ENCODE peak calls at places on chromosome 4, in seven cellular contexts. H, E, W, M, I, N and F are unnamed samples.

GRCh38 chr4:113607147-113607720 is 154.3 kb downstream of the CAMK2D start:
- DNase-seq in E (no peak), H (no peak), I (no peak), N (no peak), M (no peak), W (no peak), F (no peak)

GRCh38 chr4:110735691-110736090 is 112.8 kb upstream of the PITX2 start:
- DNase-seq in I (no peak), M (no peak), E (peak; percentile 3), W (no peak), H (no peak), N (no peak), F (no peak)

GRCh38 chr4:7214359-7214758 is 22.0 kb downstream of the SORCS2 start:
- DNase-seq in E (no peak), N (peak; percentile 10), H (no peak), W (no peak), I (no peak), M (no peak), F (no peak)

GRCh38 chr4:1604181-1604705 is 79.9 kb downstream of the FAM53A start:
- DNase-seq in H (no peak), W (no peak), E (no peak), M (no peak), I (peak; percentile 10), N (no peak), F (no peak)

GRCh38 chr4:26372525-26373172 is 51.8 kb downstream of the RBPJ start:
- DNase-seq in I (peak; percentile 77), M (no peak), E (peak; percentile 77), H (no peak), W (no peak), N (peak; percentile 84), F (peak; percentile 76)

GRCh38 chr4:74133786-74134499 is 24.0 kb upstream of the MTHFD2L start:
- DNase-seq in H (peak; percentile 48), N (peak; percentile 91), I (peak; percentile 98), M (peak; percentile 81), W (peak; percentile 72), E (peak; percentile 97), F (peak; percentile 71)

GRCh38 chr4:14864365-14864762 is 137.9 kb upstream of the CPEB2 start:
- DNase-seq in M (no peak), H (no peak), E (no peak), W (no peak), I (no peak), N (no peak), F (no peak)

GRCh38 chr4:82201303-82201702 is 172.5 kb downstream of the HNRNPD start:
- DNase-seq in W (no peak), H (no peak), E (peak; percentile 1), I (peak; percentile 14), M (peak; percentile 42), N (peak; percentile 29), F (no peak)

GRCh38 chr4:118770741-118771187 is 65.2 kb downstream of the SEC24D start:
- DNase-seq in H (no peak), I (no peak), N (no peak), E (no peak), W (no peak), M (no peak), F (no peak)

GRCh38 chr4:1856071-1856919 is at the start of gene LETM1:
- DNase-seq in M (peak; percentile 96), W (peak; percentile 95), I (peak; percentile 92), H (peak; percentile 96), N (peak; percentile 97), E (peak; percentile 96), F (peak; percentile 69)

GRCh38 chr4:94168321-94168720 is 39.3 kb upstream of the SMARCAD1 start:
- DNase-seq in N (no peak), M (no peak), I (no peak), W (no peak), E (no peak), H (no peak), F (no peak)

GRCh38 chr4:75708218-75708691 is 16.1 kb upstream of the USO1 start:
- DNase-seq in E (no peak), M (no peak), I (no peak), N (no peak), W (no peak), H (no peak), F (no peak)

GRCh38 chr4:124079174-124079780 is 633.3 kb downstream of the ANKRD50 start:
- DNase-seq in W (no peak), H (no peak), I (peak; percentile 57), N (peak; percentile 21), M (no peak), E (peak; percentile 58), F (no peak)

GRCh38 chr4:182303847-182304246 is 60.6 kb downstream of the TENM3 start:
- DNase-seq in E (no peak), N (no peak), H (no peak), M (no peak), I (no peak), W (no peak), F (no peak)

GRCh38 chr4:172393220-172393619 is 580.0 kb downstream of the GALNTL6 start:
- DNase-seq in H (no peak), E (no peak), N (no peak), W (no peak), M (no peak), I (no peak), F (no peak)

GRCh38 chr4:48899950-48900349 is 6.6 kb downstream of the OCIAD2 start:
- DNase-seq in W (no peak), M (no peak), E (peak; percentile 82), N (peak; percentile 86), I (peak; percentile 26), H (no peak), F (no peak)

GRCh38 chr4:80811413-80811812 is 219.1 kb upstream of the BMP3 start:
- DNase-seq in N (no peak), W (no peak), M (no peak), H (no peak), I (no peak), E (no peak), F (no peak)

GRCh38 chr4:118367872-118368271 is 15.1 kb upstream of the PRSS12 start:
- DNase-seq in E (no peak), I (no peak), M (no peak), W (no peak), N (no peak), H (no peak), F (no peak)

GRCh38 chr4:140296871-140297570 is 76.4 kb upstream of the SCOC start:
- DNase-seq in N (no peak), W (no peak), E (no peak), M (no peak), H (no peak), I (no peak), F (no peak)

GRCh38 chr4:133151681-133152329 is 2.7 kb downstream of the PCDH10 start:
- DNase-seq in H (no peak), I (no peak), N (peak; percentile 46), W (peak; percentile 73), E (peak; percentile 52), M (no peak), F (no peak)
- TF ChIP-seq CTCF in H (no peak), I (no peak), N (peak; percentile 37), W (peak; percentile 61), E (no peak), M (no peak), F (no peak)

DNA sequence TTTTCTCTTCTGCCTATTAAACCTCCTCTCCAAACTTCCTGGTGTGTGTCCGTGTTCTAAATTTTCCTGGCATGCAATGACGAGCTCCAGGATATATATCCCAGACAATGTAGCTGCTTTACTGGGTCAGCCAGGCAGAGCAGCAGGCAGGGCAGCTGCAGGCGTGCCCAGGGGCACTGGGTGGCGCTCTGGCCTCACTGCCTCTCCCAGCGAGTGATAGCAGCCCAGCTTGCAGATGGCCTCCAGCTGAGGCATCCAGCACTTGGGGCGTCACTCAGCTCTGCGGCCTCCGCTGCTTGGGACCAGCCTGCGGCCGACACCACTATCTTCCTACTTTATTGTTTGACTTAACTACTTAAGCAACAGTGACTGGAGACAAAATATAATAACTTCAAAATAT is 23.0 kb upstream of the UBA6 start:
- DNase-seq in H (no peak), N (no peak), M (no peak), I (no peak), W (peak; percentile 82), E (no peak), F (no peak)
- TF ChIP-seq CTCF in H (no peak), N (no peak), M (no peak), I (no peak), W (peak; percentile 70), E (no peak), F (peak; percentile 23)

GRCh38 chr4:97152159-97152558 is 991.1 kb downstream of the STPG2 start:
- DNase-seq in W (no peak), M (no peak), E (no peak), I (no peak), H (no peak), N (no peak), F (no peak)

GRCh38 chr4:97150966-97151365 is 992.3 kb downstream of the STPG2 start:
- DNase-seq in W (no peak), E (no peak), M (no peak), N (no peak), I (no peak), H (no peak), F (no peak)

DNA sequence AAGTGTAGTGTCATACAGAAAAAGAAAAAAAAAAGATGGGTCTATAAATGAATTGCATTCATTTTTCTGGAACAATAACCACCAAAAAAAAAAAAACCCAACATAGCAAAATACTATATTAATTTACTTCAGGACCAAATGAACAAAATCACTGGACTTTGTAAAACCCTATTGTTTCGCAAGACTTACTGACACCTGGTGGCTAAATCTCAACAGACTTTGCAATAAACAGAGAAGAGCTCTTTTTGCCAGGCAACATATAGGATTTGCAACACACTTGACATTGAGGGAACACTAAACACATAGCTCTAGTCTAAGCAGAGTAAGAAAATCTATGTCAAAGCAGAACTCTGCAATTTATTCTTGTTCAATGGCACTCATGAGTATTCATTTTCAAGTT is 990.2 kb downstream of the STPG2 start:
- DNase-seq in I (no peak), H (no peak), M (no peak), E (peak; percentile 22), N (peak; percentile 41), W (no peak), F (no peak)
- TF ChIP-seq CTCF in I (no peak), H (no peak), M (peak; percentile 14), E (peak; percentile 10), N (peak; percentile 24), W (peak; percentile 71), F (no peak)

GRCh38 chr4:120723986-120724385 is 198.5 kb downstream of the PRDM5 start:
- DNase-seq in I (peak; percentile 21), E (peak; percentile 12), M (no peak), W (no peak), N (no peak), H (no peak), F (no peak)
- TF ChIP-seq CTCF in I (no peak), E (no peak), M (no peak), W (no peak), N (no peak), H (no peak), F (no peak)

GRCh38 chr4:22410645-22411247 is 105.1 kb downstream of the ADGRA3 start:
- DNase-seq in M (no peak), I (peak; percentile 48), W (no peak), H (no peak), N (peak; percentile 37), E (peak; percentile 36), F (no peak)
- TF ChIP-seq CTCF in M (peak; percentile 45), I (peak; percentile 51), W (peak; percentile 75), H (peak; percentile 64), N (peak; percentile 36), E (peak; percentile 48), F (peak; percentile 23)

DNA sequence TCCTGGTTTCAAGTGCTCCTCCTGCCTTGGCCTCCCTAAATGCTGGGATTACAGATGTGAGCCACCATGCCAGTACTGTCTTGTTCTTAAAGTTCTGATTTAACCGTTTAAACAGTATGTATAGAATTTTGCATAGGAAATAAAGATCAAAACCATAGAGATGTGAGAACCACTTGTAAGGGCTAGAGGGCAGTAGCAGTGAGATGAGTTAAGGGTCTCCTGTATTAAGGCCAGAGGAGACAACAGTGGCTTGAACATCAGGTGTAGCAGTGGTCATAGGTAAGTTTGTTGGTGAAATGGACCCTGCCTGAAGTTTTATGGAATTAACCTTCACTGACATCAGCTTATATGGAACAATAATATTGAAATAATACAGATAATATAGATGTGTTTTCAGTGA is 155.7 kb downstream of the SLC4A4 start:
- DNase-seq in E (no peak), H (no peak), W (no peak), N (no peak), I (no peak), M (no peak), F (no peak)
- TF ChIP-seq CTCF in E (peak; percentile 7), H (no peak), W (peak; percentile 45), N (no peak), I (no peak), M (no peak), F (no peak)